ENCODE peak calls at places on chromosomes 7 and 10, in five cellular contexts. F is EH; E is CD4-positive, alpha-beta T cell; H is GM23338; D is ascending aorta. I is an unnamed sample.

GRCh38 chr10:1183033-1183396 is 126.8 kb downstream of the WDR37 start:
- DNase-seq in H (no peak), E (no peak), F (no peak), D (no peak), I (no peak)

GRCh38 chr10:124593431-124593985 is 131.9 kb downstream of the LHPP start:
- DNase-seq in H (no peak), F (no peak), E (no peak), D (no peak), I (no peak)

GRCh38 chr7:104963991-104964385 is 50.0 kb upstream of the KMT2E start:
- DNase-seq in H (no peak), E (no peak), D (no peak), F (no peak), I (no peak)

GRCh38 chr7:47771301-47771989 is 176.8 kb downstream of the PKD1L1 start:
- DNase-seq in D (peak), H (no peak), F (peak), E (no peak), I (no peak)

GRCh38 chr10:52313350-52314006 is 603 bp upstream of the DKK1 start:
- DNase-seq in E (no peak), F (peak), D (no peak), H (peak), I (peak)

GRCh38 chr10:50224330-50224952 is 26.9 kb downstream of the ASAH2 start:
- DNase-seq in F (peak), D (no peak), E (no peak), H (peak), I (peak)

GRCh38 chr7:82202965-82203364 is 240.6 kb downstream of the CACNA2D1 start:
- DNase-seq in E (no peak), H (no peak), D (no peak), F (no peak), I (no peak)

GRCh38 chr7:99943641-99944507 is 14.5 kb upstream of the GJC3 start:
- DNase-seq in H (peak), F (no peak), E (no peak), D (no peak), I (peak)

GRCh38 chr10:16592327-16592854 is 70.7 kb upstream of the C1QL3 start:
- DNase-seq in D (no peak), F (no peak), H (peak), E (no peak), I (no peak)

GRCh38 chr7:28068811-28069216 is 111.8 kb downstream of the JAZF1 start:
- DNase-seq in E (no peak), H (no peak), F (peak), D (no peak), I (no peak)

GRCh38 chr10:35592421-35592820 is 12.7 kb upstream of the GJD4 start:
- DNase-seq in F (no peak), D (no peak), E (no peak), H (no peak), I (no peak)

GRCh38 chr7:149126662-149127321 is 668 bp upstream of the ZNF425 start:
- DNase-seq in E (no peak), H (peak), D (peak), F (peak), I (peak)

GRCh38 chr7:25517906-25518305 is 289.6 kb upstream of the NPVF start:
- DNase-seq in H (no peak), F (no peak), D (no peak), E (no peak), I (no peak)

GRCh38 chr7:7399707-7400106 is 136.0 kb downstream of the COL28A1 start:
- DNase-seq in H (no peak), D (no peak), E (no peak), F (no peak), I (no peak)

GRCh38 chr7:2873146-2873545 is 29.0 kb upstream of the GNA12 start:
- DNase-seq in D (no peak), F (no peak), H (no peak), E (no peak), I (no peak)

GRCh38 chr10:48740023-48740707 is 55.5 kb downstream of the WDFY4 start:
- DNase-seq in H (no peak), E (no peak), D (no peak), F (no peak), I (no peak)